ENCODE peak calls at places on chromosome 19, in four cellular contexts. One of them, this sample, is unnamed.
A peak's percentile ranks its signal among the peaks of the same experiment; 100 is the strongest.

GRCh38 chr19:8367327-8368001 is 3.5 kb downstream of the ANGPTL4 start:
- DNase-seq in OCI-LY7: no peak
- DNase-seq in neural progenitor cell: peak; percentile 68
- DNase-seq in GM23338: peak; percentile 84
- DNase-seq in this sample: peak; percentile 97

GRCh38 chr19:55390461-55390880 is 4.7 kb downstream of the RPL28 start:
- DNase-seq in GM23338: peak; percentile 57
- DNase-seq in neural progenitor cell: no peak
- DNase-seq in OCI-LY7: no peak
- DNase-seq in this sample: no peak

GRCh38 chr19:56076413-56076998 is 44.6 kb downstream of the ZNF787 start:
- DNase-seq in neural progenitor cell: peak; percentile 62
- DNase-seq in OCI-LY7: peak; percentile 61
- DNase-seq in GM23338: peak; percentile 77
- DNase-seq in this sample: peak; percentile 81

GRCh38 chr19:39845621-39846175 is 481 bp downstream of the FBL start:
- DNase-seq in neural progenitor cell: peak; percentile 61
- DNase-seq in OCI-LY7: peak; percentile 33
- DNase-seq in GM23338: peak; percentile 62
- DNase-seq in this sample: no peak

GRCh38 chr19:45767881-45768643 is 990 bp downstream of the SIX5 start:
- DNase-seq in neural progenitor cell: peak; percentile 83
- DNase-seq in GM23338: peak; percentile 76
- DNase-seq in OCI-LY7: peak; percentile 21
- DNase-seq in this sample: peak; percentile 37

GRCh38 chr19:1061987-1062386 is 5.0 kb upstream of the ARHGAP45 start:
- DNase-seq in GM23338: no peak
- DNase-seq in neural progenitor cell: no peak
- DNase-seq in OCI-LY7: no peak
- DNase-seq in this sample: no peak

GRCh38 chr19:6819323-6819722 is 46.8 kb downstream of the VAV1 start:
- DNase-seq in neural progenitor cell: no peak
- DNase-seq in OCI-LY7: no peak
- DNase-seq in GM23338: no peak
- DNase-seq in this sample: no peak

GRCh38 chr19:41933693-41934426 is 5.6 kb upstream of the ERFL start:
- DNase-seq in GM23338: no peak
- DNase-seq in OCI-LY7: peak; percentile 53
- DNase-seq in neural progenitor cell: no peak
- DNase-seq in this sample: no peak

GRCh38 chr19:2150794-2151338 is 500 bp downstream of the AP3D1 start:
- DNase-seq in OCI-LY7: peak; percentile 20
- DNase-seq in GM23338: no peak
- DNase-seq in neural progenitor cell: peak; percentile 56
- DNase-seq in this sample: no peak

GRCh38 chr19:31342926-31343325 is 6.3 kb downstream of the TSHZ3 start:
- DNase-seq in neural progenitor cell: no peak
- DNase-seq in GM23338: no peak
- DNase-seq in OCI-LY7: no peak
- DNase-seq in this sample: no peak

GRCh38 chr19:55160986-55161365 is 3.4 kb upstream of the TNNI3 start:
- DNase-seq in neural progenitor cell: no peak
- DNase-seq in GM23338: no peak
- DNase-seq in OCI-LY7: no peak
- DNase-seq in this sample: no peak

GRCh38 chr19:55696301-55697068 is 21.5 kb downstream of the EPN1 start:
- DNase-seq in neural progenitor cell: no peak
- DNase-seq in OCI-LY7: no peak
- DNase-seq in GM23338: no peak
- DNase-seq in this sample: no peak

GRCh38 chr19:13629687-13630357 is 123.5 kb upstream of the CACNA1A start:
- DNase-seq in OCI-LY7: no peak
- DNase-seq in neural progenitor cell: no peak
- DNase-seq in GM23338: no peak
- DNase-seq in this sample: peak; percentile 81

GRCh38 chr19:41367848-41368301 is 3.9 kb upstream of the B9D2 start:
- DNase-seq in OCI-LY7: no peak
- DNase-seq in neural progenitor cell: no peak
- DNase-seq in GM23338: no peak
- DNase-seq in this sample: peak; percentile 78

GRCh38 chr19:5260381-5260967 is 80.1 kb downstream of the PTPRS start:
- DNase-seq in neural progenitor cell: no peak
- DNase-seq in GM23338: no peak
- DNase-seq in OCI-LY7: no peak
- DNase-seq in this sample: no peak

GRCh38 chr19:17370026-17370587 is 7.0 kb downstream of the PLVAP start:
- DNase-seq in neural progenitor cell: no peak
- DNase-seq in GM23338: no peak
- DNase-seq in OCI-LY7: peak; percentile 85
- DNase-seq in this sample: no peak

GRCh38 chr19:3518669-3519068 is 12.6 kb downstream of the FZR1 start:
- DNase-seq in OCI-LY7: no peak
- DNase-seq in neural progenitor cell: no peak
- DNase-seq in GM23338: no peak
- DNase-seq in this sample: no peak

GRCh38 chr19:52237771-52238400 is 31.5 kb upstream of the ZNF766 start:
- DNase-seq in GM23338: peak; percentile 80
- DNase-seq in neural progenitor cell: peak; percentile 67
- DNase-seq in OCI-LY7: peak; percentile 68
- DNase-seq in this sample: peak; percentile 84

GRCh38 chr19:2550431-2551171 is 74.7 kb downstream of the GADD45B start:
- DNase-seq in GM23338: peak; percentile 43
- DNase-seq in OCI-LY7: no peak
- DNase-seq in neural progenitor cell: no peak
- DNase-seq in this sample: no peak

GRCh38 chr19:35946203-35946602 is 10.0 kb downstream of the LRFN3 start:
- DNase-seq in GM23338: no peak
- DNase-seq in OCI-LY7: no peak
- DNase-seq in neural progenitor cell: no peak
- DNase-seq in this sample: no peak

GRCh38 chr19:32532233-32532632 is 48.8 kb upstream of the PDCD5 start:
- DNase-seq in OCI-LY7: no peak
- DNase-seq in GM23338: no peak
- DNase-seq in neural progenitor cell: no peak
- DNase-seq in this sample: no peak

GRCh38 chr19:6220385-6221191 is 59.2 kb downstream of the MLLT1 start:
- DNase-seq in GM23338: no peak
- DNase-seq in OCI-LY7: no peak
- DNase-seq in neural progenitor cell: no peak
- DNase-seq in this sample: no peak

GRCh38 chr19:3493651-3494050 is 6.8 kb downstream of the DOHH start:
- DNase-seq in neural progenitor cell: no peak
- DNase-seq in OCI-LY7: no peak
- DNase-seq in GM23338: no peak
- DNase-seq in this sample: no peak

GRCh38 chr19:48341515-48342413 is 16.4 kb downstream of the EMP3 start:
- DNase-seq in neural progenitor cell: no peak
- DNase-seq in OCI-LY7: no peak
- DNase-seq in GM23338: no peak
- DNase-seq in this sample: no peak

GRCh38 chr19:10517760-10518443 is 655 bp upstream of the S1PR5 start:
- DNase-seq in GM23338: peak; percentile 57
- DNase-seq in OCI-LY7: no peak
- DNase-seq in neural progenitor cell: peak; percentile 39
- DNase-seq in this sample: peak; percentile 41

GRCh38 chr19:38030681-38031422 is 123.8 kb downstream of the SIPA1L3 start:
- DNase-seq in neural progenitor cell: no peak
- DNase-seq in GM23338: no peak
- DNase-seq in OCI-LY7: no peak
- DNase-seq in this sample: no peak

GRCh38 chr19:4583961-4584669 is 24.6 kb upstream of the SEMA6B start:
- DNase-seq in neural progenitor cell: peak; percentile 78
- DNase-seq in OCI-LY7: peak; percentile 32
- DNase-seq in GM23338: peak; percentile 66
- DNase-seq in this sample: peak; percentile 36

GRCh38 chr19:10120538-10121198 is 969 bp upstream of the EIF3G start:
- DNase-seq in GM23338: no peak
- DNase-seq in neural progenitor cell: no peak
- DNase-seq in OCI-LY7: no peak
- DNase-seq in this sample: peak; percentile 96

GRCh38 chr19:14408641-14409120 is 10.5 kb downstream of the DDX39A start:
- DNase-seq in neural progenitor cell: no peak
- DNase-seq in GM23338: no peak
- DNase-seq in OCI-LY7: no peak
- DNase-seq in this sample: no peak

GRCh38 chr19:5340637-5341447 is at the start of gene PTPRS:
- DNase-seq in neural progenitor cell: peak; percentile 96
- DNase-seq in GM23338: peak; percentile 92
- DNase-seq in OCI-LY7: peak; percentile 88
- DNase-seq in this sample: peak; percentile 92

GRCh38 chr19:46786236-46787039 is 2.0 kb downstream of the SLC1A5 start:
- DNase-seq in GM23338: peak; percentile 64
- DNase-seq in OCI-LY7: peak; percentile 82
- DNase-seq in neural progenitor cell: peak; percentile 59
- DNase-seq in this sample: peak; percentile 66
- H2AFZ ChIP-seq in GM23338: no peak overlapping the region
- H2AFZ ChIP-seq in OCI-LY7: no peak overlapping the region
- H2AFZ ChIP-seq in neural progenitor cell: no peak overlapping the region
- H2AFZ ChIP-seq in this sample: no peak overlapping the region

GRCh38 chr19:29268721-29269483 is 56.0 kb upstream of the UQCRFS1 start:
- DNase-seq in OCI-LY7: no peak
- DNase-seq in GM23338: no peak
- DNase-seq in neural progenitor cell: no peak
- DNase-seq in this sample: no peak

GRCh38 chr19:29271911-29272310 is 59.0 kb upstream of the UQCRFS1 start:
- DNase-seq in neural progenitor cell: no peak
- DNase-seq in OCI-LY7: no peak
- DNase-seq in GM23338: no peak
- DNase-seq in this sample: no peak

GRCh38 chr19:29269641-29270040 is 56.7 kb upstream of the UQCRFS1 start:
- DNase-seq in GM23338: no peak
- DNase-seq in OCI-LY7: no peak
- DNase-seq in neural progenitor cell: no peak
- DNase-seq in this sample: no peak

GRCh38 chr19:29273000-29273691 is 60.2 kb upstream of the UQCRFS1 start:
- DNase-seq in OCI-LY7: no peak
- DNase-seq in neural progenitor cell: no peak
- DNase-seq in GM23338: no peak
- DNase-seq in this sample: no peak

DNA sequence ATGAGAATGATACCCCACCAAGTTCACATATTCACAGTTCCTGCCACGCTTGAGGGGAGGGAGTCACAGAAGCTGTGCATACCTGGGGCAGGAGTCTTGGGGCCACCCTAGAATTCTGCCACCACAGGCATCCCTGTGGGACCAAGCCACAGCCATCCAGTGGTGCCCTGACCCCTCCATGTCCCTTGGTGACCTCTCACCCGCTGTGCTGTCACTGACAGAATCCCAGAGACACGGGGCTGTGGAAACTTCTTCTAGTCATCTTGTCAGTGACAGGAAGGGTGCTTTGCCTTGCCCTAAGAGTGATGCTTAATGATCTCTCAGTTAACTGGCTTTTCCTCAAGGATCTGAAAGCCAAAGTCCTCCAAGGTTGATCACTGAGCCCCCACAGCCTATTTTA is 58.4 kb upstream of the UQCRFS1 start:
- DNase-seq in neural progenitor cell: no peak
- DNase-seq in GM23338: no peak
- DNase-seq in OCI-LY7: no peak
- DNase-seq in this sample: no peak
- TF ChIP-seq EZH2phosphoT487 in neural progenitor cell: no peak
- TF ChIP-seq EZH2phosphoT487 in GM23338: no peak
- TF ChIP-seq EZH2phosphoT487 in OCI-LY7: no peak
- TF ChIP-seq EZH2phosphoT487 in this sample: no peak

GRCh38 chr19:12139309-12139708 is 841 bp downstream of the ZNF20 start:
- DNase-seq in OCI-LY7: no peak
- DNase-seq in GM23338: peak; percentile 18
- DNase-seq in neural progenitor cell: peak; percentile 20
- DNase-seq in this sample: peak; percentile 35

GRCh38 chr19:12141405-12141736 is 1.2 kb upstream of the ZNF20 start:
- DNase-seq in neural progenitor cell: no peak
- DNase-seq in GM23338: no peak
- DNase-seq in OCI-LY7: no peak
- DNase-seq in this sample: no peak

GRCh38 chr19:12140545-12141404 is 625 bp upstream of the ZNF20 start:
- DNase-seq in GM23338: peak; percentile 95
- DNase-seq in OCI-LY7: peak; percentile 87
- DNase-seq in neural progenitor cell: peak; percentile 87
- DNase-seq in this sample: peak; percentile 91

GRCh38 chr19:12139885-12140544 is at the start of gene ZNF20:
- DNase-seq in GM23338: peak; percentile 99
- DNase-seq in OCI-LY7: peak; percentile 96
- DNase-seq in neural progenitor cell: peak; percentile 99
- DNase-seq in this sample: peak; percentile 98

DNA sequence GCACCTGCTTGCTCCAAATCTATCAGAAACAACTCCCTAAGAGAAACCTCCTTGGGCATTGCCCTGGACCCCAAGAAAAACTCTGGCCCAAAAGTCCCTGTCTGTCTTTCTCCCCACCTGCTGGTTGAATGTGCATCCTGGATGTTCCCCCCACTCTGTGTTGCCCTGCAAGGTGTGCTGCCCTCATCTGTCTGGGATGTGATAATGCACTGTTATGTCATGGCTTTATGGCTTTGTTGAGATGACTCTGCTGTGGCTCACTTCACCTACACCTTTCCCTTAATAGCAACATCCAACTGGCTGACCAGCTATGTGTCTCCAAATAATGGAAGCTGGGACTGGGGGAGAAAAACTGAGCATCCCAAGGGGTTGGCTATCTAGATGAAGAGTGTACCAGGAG is 2.6 kb downstream of the ZNF20 start:
- DNase-seq in GM23338: peak; percentile 73
- DNase-seq in OCI-LY7: peak; percentile 78
- DNase-seq in neural progenitor cell: no peak
- DNase-seq in this sample: peak; percentile 17
- TF ChIP-seq CTCF in GM23338: peak; percentile 65
- TF ChIP-seq CTCF in OCI-LY7: peak; percentile 87
- TF ChIP-seq CTCF in neural progenitor cell: no peak
- TF ChIP-seq CTCF in this sample: peak; percentile 45

GRCh38 chr19:54108496-54108895 is 5.8 kb downstream of the NDUFA3 start:
- DNase-seq in neural progenitor cell: no peak
- DNase-seq in GM23338: no peak
- DNase-seq in OCI-LY7: no peak
- DNase-seq in this sample: no peak

GRCh38 chr19:54109651-54110050 is 5.8 kb downstream of the TFPT start:
- DNase-seq in neural progenitor cell: no peak
- DNase-seq in GM23338: no peak
- DNase-seq in OCI-LY7: no peak
- DNase-seq in this sample: no peak

GRCh38 chr19:54115071-54116063 is at the start of the genes PRPF31 and TFPT:
- DNase-seq in GM23338: peak; percentile 100
- DNase-seq in neural progenitor cell: peak; percentile 99
- DNase-seq in OCI-LY7: peak; percentile 99
- DNase-seq in this sample: peak; percentile 99

DNA sequence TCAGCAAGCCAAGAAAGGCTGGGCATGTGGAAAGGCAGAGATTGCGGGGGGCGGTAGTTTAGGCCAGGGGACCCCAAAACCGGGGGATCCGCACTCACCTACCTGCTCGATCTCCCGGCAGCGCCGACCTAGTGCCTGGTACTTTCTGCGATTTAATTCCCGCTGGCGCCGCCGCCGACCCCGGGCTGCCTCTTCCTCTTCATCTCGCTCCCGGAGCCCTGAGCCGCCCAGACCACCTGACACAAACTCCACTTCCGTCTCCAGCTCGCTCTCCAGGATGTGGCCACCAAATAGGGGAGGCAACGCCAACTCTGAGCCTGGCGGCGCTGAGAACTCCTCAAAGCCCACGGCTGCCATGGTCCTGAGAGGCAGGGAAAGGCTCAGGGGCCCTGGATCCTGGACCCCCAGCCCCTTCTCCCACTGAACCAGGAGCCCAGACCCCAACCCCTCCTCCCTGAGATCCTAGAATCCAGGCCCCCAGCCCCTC is 1.1 kb downstream of the TFPT start:
- DNase-seq in GM23338: peak; percentile 64
- DNase-seq in neural progenitor cell: peak; percentile 29
- DNase-seq in OCI-LY7: peak; percentile 62
- DNase-seq in this sample: peak; percentile 64
- H2AFZ ChIP-seq in GM23338: no peak overlapping the region
- H2AFZ ChIP-seq in neural progenitor cell: no peak overlapping the region
- H2AFZ ChIP-seq in OCI-LY7: no peak overlapping the region
- H2AFZ ChIP-seq in this sample: peak overlapping the region; percentile 67

This sample was measured in PC-3.